ENCODE peak calls at places on chromosomes 2 and 18, in six cellular contexts. Q is heart right ventricle, H is foreskin fibroblast, V is activated T-cell treated with anti-CD3 and anti-CD28 coated beads for 1 hour, X is G401, F is body of pancreas. A is an unnamed sample.

GRCh38 chr2:18834341-18834740 is 245.0 kb upstream of the NT5C1B start:
- DNase-seq in Q (no peak), H (peak; percentile 88), V (no peak), X (peak; percentile 42), F (no peak), A (no peak)

GRCh38 chr2:239195318-239195871 is 205.4 kb downstream of the HDAC4 start:
- DNase-seq in Q (peak; percentile 2), H (no peak), V (no peak), X (peak; percentile 12), F (peak; percentile 4), A (no peak)

GRCh38 chr2:47108638-47109372 is 46.3 kb downstream of the STPG4 start:
- DNase-seq in Q (no peak), H (peak; percentile 44), V (no peak), X (no peak), F (no peak), A (no peak)

GRCh38 chr2:129891341-129892320 is 87.8 kb upstream of the RAB6C start:
- DNase-seq in Q (no peak), H (no peak), V (no peak), X (no peak), F (no peak), A (no peak)

GRCh38 chr2:176454893-176455810 is 185.9 kb downstream of the MTX2 start:
- DNase-seq in Q (peak; percentile 81), H (peak; percentile 89), V (peak; percentile 75), X (peak; percentile 65), F (peak; percentile 89), A (peak; percentile 59)

GRCh38 chr2:239230318-239231052 is 170.3 kb downstream of the HDAC4 start:
- DNase-seq in Q (no peak), H (no peak), V (no peak), X (no peak), F (no peak), A (no peak)

GRCh38 chr2:158926478-158926948 is 41.9 kb upstream of the TANC1 start:
- DNase-seq in Q (no peak), H (peak; percentile 79), V (no peak), X (no peak), F (no peak), A (no peak)

GRCh38 chr2:157751462-157752058 is 122.9 kb upstream of the ACVR1C start:
- DNase-seq in Q (no peak), H (no peak), V (no peak), X (no peak), F (peak; percentile 76), A (no peak)

GRCh38 chr2:237687666-237688065 is 60.3 kb downstream of the LRRFIP1 start:
- DNase-seq in Q (peak; percentile 87), H (peak; percentile 99), V (peak; percentile 71), X (no peak), F (peak; percentile 53), A (peak; percentile 84)

GRCh38 chr2:41698787-41699422 is 348.9 kb upstream of the PKDCC start:
- DNase-seq in Q (peak; percentile 43), H (peak; percentile 48), V (no peak), X (no peak), F (peak; percentile 41), A (peak; percentile 42)

GRCh38 chr18:37019157-37019571 is 190.2 kb downstream of the KIAA1328 start:
- DNase-seq in Q (no peak), H (peak; percentile 11), V (no peak), X (no peak), F (peak; percentile 15), A (no peak)

GRCh38 chr2:44245068-44245861 is 30.0 kb upstream of the SLC3A1 start:
- DNase-seq in Q (no peak), H (no peak), V (no peak), X (no peak), F (peak; percentile 37), A (no peak)

GRCh38 chr2:217919781-217920351 is 82.9 kb downstream of the TNS1 start:
- DNase-seq in Q (no peak), H (peak; percentile 65), V (no peak), X (no peak), F (no peak), A (no peak)

GRCh38 chr2:216474925-216475670 is 23.5 kb upstream of the RPL37A start:
- DNase-seq in Q (no peak), H (no peak), V (no peak), X (no peak), F (no peak), A (no peak)

GRCh38 chr2:221961561-221961960 is 337.2 kb downstream of the PAX3 start:
- DNase-seq in Q (no peak), H (no peak), V (no peak), X (no peak), F (no peak), A (no peak)

GRCh38 chr2:143949121-143949848 is 570.6 kb downstream of the ZEB2 start:
- DNase-seq in Q (no peak), H (peak; percentile 51), V (no peak), X (no peak), F (no peak), A (no peak)

GRCh38 chr18:34691626-34692025 is 18.5 kb upstream of the DTNA start:
- DNase-seq in Q (no peak), H (no peak), V (no peak), X (peak; percentile 41), F (no peak), A (no peak)

A was measured in GM13977.